ENCODE peak calls at places on chromosome 11, in eight cellular contexts. One of them, this sample, is unnamed.

GRCh38 chr11:9757809-9758675 is 94.2 kb downstream of the SWAP70 start:
- DNase-seq in left ventricle myocardium inferior: peak; percentile 90
- DNase-seq in iPS-NIHi11: peak; percentile 99
- DNase-seq in NCI-H1930: peak; percentile 72
- DNase-seq in T-helper 2 cell: peak; percentile 89
- DNase-seq in hepatocyte: peak; percentile 93
- DNase-seq in H4: peak; percentile 74
- DNase-seq in islet precursor cell: peak; percentile 90
- DNase-seq in this sample: no peak

GRCh38 chr11:96658436-96658835 is 268.6 kb downstream of the JRKL start:
- DNase-seq in left ventricle myocardium inferior: no peak
- DNase-seq in iPS-NIHi11: no peak
- DNase-seq in NCI-H1930: no peak
- DNase-seq in T-helper 2 cell: no peak
- DNase-seq in hepatocyte: no peak
- DNase-seq in H4: no peak
- DNase-seq in islet precursor cell: no peak
- DNase-seq in this sample: no peak

GRCh38 chr11:44046202-44046601 is 1.6 kb upstream of the ACCSL start:
- DNase-seq in left ventricle myocardium inferior: no peak
- DNase-seq in iPS-NIHi11: no peak
- DNase-seq in NCI-H1930: no peak
- DNase-seq in T-helper 2 cell: no peak
- DNase-seq in hepatocyte: no peak
- DNase-seq in H4: no peak
- DNase-seq in islet precursor cell: no peak
- DNase-seq in this sample: no peak

GRCh38 chr11:76443254-76443935 is 1.4 kb upstream of the EMSY start:
- DNase-seq in left ventricle myocardium inferior: no peak
- DNase-seq in iPS-NIHi11: no peak
- DNase-seq in NCI-H1930: no peak
- DNase-seq in T-helper 2 cell: no peak
- DNase-seq in hepatocyte: peak; percentile 34
- DNase-seq in H4: no peak
- DNase-seq in islet precursor cell: no peak
- DNase-seq in this sample: no peak

GRCh38 chr11:113114452-113115027 is 153.3 kb downstream of the NCAM1 start:
- DNase-seq in left ventricle myocardium inferior: peak; percentile 28
- DNase-seq in iPS-NIHi11: peak; percentile 45
- DNase-seq in NCI-H1930: no peak
- DNase-seq in T-helper 2 cell: no peak
- DNase-seq in hepatocyte: peak; percentile 79
- DNase-seq in H4: peak; percentile 57
- DNase-seq in islet precursor cell: peak; percentile 86
- DNase-seq in this sample: no peak

GRCh38 chr11:24046731-24047130 is 450.1 kb upstream of the LUZP2 start:
- DNase-seq in left ventricle myocardium inferior: no peak
- DNase-seq in iPS-NIHi11: no peak
- DNase-seq in NCI-H1930: no peak
- DNase-seq in T-helper 2 cell: no peak
- DNase-seq in hepatocyte: no peak
- DNase-seq in H4: no peak
- DNase-seq in islet precursor cell: no peak
- DNase-seq in this sample: no peak

GRCh38 chr11:95068549-95068948 is 1.8 kb downstream of the SRSF8 start:
- DNase-seq in left ventricle myocardium inferior: peak; percentile 65
- DNase-seq in iPS-NIHi11: peak; percentile 23
- DNase-seq in NCI-H1930: peak; percentile 53
- DNase-seq in T-helper 2 cell: peak; percentile 46
- DNase-seq in hepatocyte: peak; percentile 91
- DNase-seq in H4: peak; percentile 96
- DNase-seq in islet precursor cell: peak; percentile 92
- DNase-seq in this sample: peak; percentile 28

GRCh38 chr11:68013611-68014156 is 3.6 kb downstream of the ALDH3B1 start:
- DNase-seq in left ventricle myocardium inferior: no peak
- DNase-seq in iPS-NIHi11: no peak
- DNase-seq in NCI-H1930: no peak
- DNase-seq in T-helper 2 cell: no peak
- DNase-seq in hepatocyte: no peak
- DNase-seq in H4: no peak
- DNase-seq in islet precursor cell: no peak
- DNase-seq in this sample: no peak

GRCh38 chr11:87422566-87422965 is 384.8 kb downstream of the TMEM135 start:
- DNase-seq in left ventricle myocardium inferior: no peak
- DNase-seq in iPS-NIHi11: no peak
- DNase-seq in NCI-H1930: no peak
- DNase-seq in T-helper 2 cell: no peak
- DNase-seq in hepatocyte: no peak
- DNase-seq in H4: no peak
- DNase-seq in islet precursor cell: peak; percentile 87
- DNase-seq in this sample: no peak

GRCh38 chr11:73729594-73730206 is 31.2 kb downstream of the RAB6A start:
- DNase-seq in left ventricle myocardium inferior: no peak
- DNase-seq in iPS-NIHi11: peak; percentile 60
- DNase-seq in NCI-H1930: no peak
- DNase-seq in T-helper 2 cell: no peak
- DNase-seq in hepatocyte: peak; percentile 12
- DNase-seq in H4: no peak
- DNase-seq in islet precursor cell: peak; percentile 66
- DNase-seq in this sample: no peak

GRCh38 chr11:100981196-100981824 is 148.3 kb downstream of the PGR start:
- DNase-seq in left ventricle myocardium inferior: no peak
- DNase-seq in iPS-NIHi11: no peak
- DNase-seq in NCI-H1930: no peak
- DNase-seq in T-helper 2 cell: no peak
- DNase-seq in hepatocyte: no peak
- DNase-seq in H4: no peak
- DNase-seq in islet precursor cell: no peak
- DNase-seq in this sample: no peak

GRCh38 chr11:60783911-60784310 is 1.2 kb upstream of the MS4A10 start:
- DNase-seq in left ventricle myocardium inferior: no peak
- DNase-seq in iPS-NIHi11: no peak
- DNase-seq in NCI-H1930: no peak
- DNase-seq in T-helper 2 cell: no peak
- DNase-seq in hepatocyte: no peak
- DNase-seq in H4: no peak
- DNase-seq in islet precursor cell: no peak
- DNase-seq in this sample: no peak

GRCh38 chr11:108436594-108436993 is 30.7 kb downstream of the C11orf65 start:
- DNase-seq in left ventricle myocardium inferior: no peak
- DNase-seq in iPS-NIHi11: no peak
- DNase-seq in NCI-H1930: no peak
- DNase-seq in T-helper 2 cell: no peak
- DNase-seq in hepatocyte: no peak
- DNase-seq in H4: no peak
- DNase-seq in islet precursor cell: no peak
- DNase-seq in this sample: no peak

GRCh38 chr11:133971871-133972270 is 15.1 kb upstream of the IGSF9B start:
- DNase-seq in left ventricle myocardium inferior: no peak
- DNase-seq in iPS-NIHi11: no peak
- DNase-seq in NCI-H1930: no peak
- DNase-seq in T-helper 2 cell: no peak
- DNase-seq in hepatocyte: no peak
- DNase-seq in H4: no peak
- DNase-seq in islet precursor cell: no peak
- DNase-seq in this sample: no peak

GRCh38 chr11:69950120-69950519 is 128.0 kb upstream of the ANO1 start:
- DNase-seq in left ventricle myocardium inferior: no peak
- DNase-seq in iPS-NIHi11: peak; percentile 93
- DNase-seq in NCI-H1930: no peak
- DNase-seq in T-helper 2 cell: no peak
- DNase-seq in hepatocyte: peak; percentile 44
- DNase-seq in H4: no peak
- DNase-seq in islet precursor cell: peak; percentile 70
- DNase-seq in this sample: no peak

GRCh38 chr11:74072721-74073120 is 63.8 kb upstream of the UCP3 start:
- DNase-seq in left ventricle myocardium inferior: no peak
- DNase-seq in iPS-NIHi11: no peak
- DNase-seq in NCI-H1930: no peak
- DNase-seq in T-helper 2 cell: no peak
- DNase-seq in hepatocyte: no peak
- DNase-seq in H4: no peak
- DNase-seq in islet precursor cell: no peak
- DNase-seq in this sample: no peak

GRCh38 chr11:6771926-6772898 is at the start of gene OR2AG2:
- DNase-seq in left ventricle myocardium inferior: no peak
- DNase-seq in iPS-NIHi11: no peak
- DNase-seq in NCI-H1930: no peak
- DNase-seq in T-helper 2 cell: no peak
- DNase-seq in hepatocyte: no peak
- DNase-seq in H4: no peak
- DNase-seq in islet precursor cell: no peak
- DNase-seq in this sample: no peak

GRCh38 chr11:2418961-2419360 is 18.4 kb downstream of the TSSC4 start:
- DNase-seq in left ventricle myocardium inferior: no peak
- DNase-seq in iPS-NIHi11: no peak
- DNase-seq in NCI-H1930: no peak
- DNase-seq in T-helper 2 cell: no peak
- DNase-seq in hepatocyte: no peak
- DNase-seq in H4: no peak
- DNase-seq in islet precursor cell: no peak
- DNase-seq in this sample: no peak

GRCh38 chr11:10413268-10413667 is 41.8 kb upstream of the AMPD3 start:
- DNase-seq in left ventricle myocardium inferior: no peak
- DNase-seq in iPS-NIHi11: no peak
- DNase-seq in NCI-H1930: no peak
- DNase-seq in T-helper 2 cell: no peak
- DNase-seq in hepatocyte: no peak
- DNase-seq in H4: no peak
- DNase-seq in islet precursor cell: no peak
- DNase-seq in this sample: no peak

GRCh38 chr11:33987975-33988580 is 63.5 kb upstream of the CAPRIN1 start:
- DNase-seq in left ventricle myocardium inferior: peak; percentile 46
- DNase-seq in iPS-NIHi11: peak; percentile 70
- DNase-seq in NCI-H1930: peak; percentile 73
- DNase-seq in T-helper 2 cell: peak; percentile 39
- DNase-seq in hepatocyte: peak; percentile 82
- DNase-seq in H4: peak; percentile 82
- DNase-seq in islet precursor cell: peak; percentile 77
- DNase-seq in this sample: peak; percentile 64

GRCh38 chr11:76610871-76611475 is 59.6 kb downstream of the LRRC32 start:
- DNase-seq in left ventricle myocardium inferior: peak; percentile 65
- DNase-seq in iPS-NIHi11: no peak
- DNase-seq in NCI-H1930: no peak
- DNase-seq in T-helper 2 cell: no peak
- DNase-seq in hepatocyte: no peak
- DNase-seq in H4: no peak
- DNase-seq in islet precursor cell: peak; percentile 84
- DNase-seq in this sample: no peak

GRCh38 chr11:16279524-16279923 is 76.8 kb downstream of the SOX6 start:
- DNase-seq in left ventricle myocardium inferior: no peak
- DNase-seq in iPS-NIHi11: no peak
- DNase-seq in NCI-H1930: no peak
- DNase-seq in T-helper 2 cell: no peak
- DNase-seq in hepatocyte: no peak
- DNase-seq in H4: no peak
- DNase-seq in islet precursor cell: no peak
- DNase-seq in this sample: no peak

GRCh38 chr11:2940166-2940929 is 11.1 kb upstream of the PHLDA2 start:
- DNase-seq in left ventricle myocardium inferior: peak; percentile 52
- DNase-seq in iPS-NIHi11: no peak
- DNase-seq in NCI-H1930: no peak
- DNase-seq in T-helper 2 cell: no peak
- DNase-seq in hepatocyte: no peak
- DNase-seq in H4: peak; percentile 91
- DNase-seq in islet precursor cell: no peak
- DNase-seq in this sample: no peak

GRCh38 chr11:6568191-6568918 is 35.1 kb downstream of the RRP8 start:
- DNase-seq in left ventricle myocardium inferior: peak; percentile 51
- DNase-seq in iPS-NIHi11: peak; percentile 78
- DNase-seq in NCI-H1930: no peak
- DNase-seq in T-helper 2 cell: no peak
- DNase-seq in hepatocyte: peak; percentile 65
- DNase-seq in H4: peak; percentile 66
- DNase-seq in islet precursor cell: peak; percentile 61
- DNase-seq in this sample: no peak

GRCh38 chr11:128492461-128492860 is 94.9 kb downstream of the ETS1 start:
- DNase-seq in left ventricle myocardium inferior: no peak
- DNase-seq in iPS-NIHi11: no peak
- DNase-seq in NCI-H1930: no peak
- DNase-seq in T-helper 2 cell: no peak
- DNase-seq in hepatocyte: no peak
- DNase-seq in H4: no peak
- DNase-seq in islet precursor cell: no peak
- DNase-seq in this sample: no peak

GRCh38 chr11:95222817-95223216 is 8.2 kb downstream of the SESN3 start:
- DNase-seq in left ventricle myocardium inferior: no peak
- DNase-seq in iPS-NIHi11: no peak
- DNase-seq in NCI-H1930: no peak
- DNase-seq in T-helper 2 cell: no peak
- DNase-seq in hepatocyte: no peak
- DNase-seq in H4: no peak
- DNase-seq in islet precursor cell: no peak
- DNase-seq in this sample: no peak

GRCh38 chr11:100515087-100515486 is 172.0 kb upstream of the ARHGAP42 start:
- DNase-seq in left ventricle myocardium inferior: no peak
- DNase-seq in iPS-NIHi11: peak; percentile 31
- DNase-seq in NCI-H1930: no peak
- DNase-seq in T-helper 2 cell: no peak
- DNase-seq in hepatocyte: no peak
- DNase-seq in H4: peak; percentile 6
- DNase-seq in islet precursor cell: peak; percentile 66
- DNase-seq in this sample: no peak

GRCh38 chr11:3160252-3161031 is 4.7 kb downstream of the OSBPL5 start:
- DNase-seq in left ventricle myocardium inferior: peak; percentile 90
- DNase-seq in iPS-NIHi11: peak; percentile 85
- DNase-seq in NCI-H1930: peak; percentile 74
- DNase-seq in T-helper 2 cell: no peak
- DNase-seq in hepatocyte: peak; percentile 90
- DNase-seq in H4: peak; percentile 87
- DNase-seq in islet precursor cell: peak; percentile 93
- DNase-seq in this sample: peak; percentile 85

GRCh38 chr11:77080643-77081210 is 14.0 kb downstream of the CAPN5 start:
- DNase-seq in left ventricle myocardium inferior: no peak
- DNase-seq in iPS-NIHi11: no peak
- DNase-seq in NCI-H1930: no peak
- DNase-seq in T-helper 2 cell: no peak
- DNase-seq in hepatocyte: no peak
- DNase-seq in H4: no peak
- DNase-seq in islet precursor cell: peak; percentile 38
- DNase-seq in this sample: no peak

GRCh38 chr11:1744137-1744878 is 6.1 kb downstream of the IFITM10 start:
- DNase-seq in left ventricle myocardium inferior: peak; percentile 42
- DNase-seq in iPS-NIHi11: no peak
- DNase-seq in NCI-H1930: no peak
- DNase-seq in T-helper 2 cell: no peak
- DNase-seq in hepatocyte: no peak
- DNase-seq in H4: no peak
- DNase-seq in islet precursor cell: no peak
- DNase-seq in this sample: no peak

GRCh38 chr11:47552086-47552580 is 799 bp downstream of the CELF1 start:
- DNase-seq in left ventricle myocardium inferior: peak; percentile 20
- DNase-seq in iPS-NIHi11: peak; percentile 36
- DNase-seq in NCI-H1930: no peak
- DNase-seq in T-helper 2 cell: no peak
- DNase-seq in hepatocyte: peak; percentile 58
- DNase-seq in H4: no peak
- DNase-seq in islet precursor cell: peak; percentile 72
- DNase-seq in this sample: no peak

GRCh38 chr11:86172894-86173293 is 71.7 kb upstream of the EED start:
- DNase-seq in left ventricle myocardium inferior: no peak
- DNase-seq in iPS-NIHi11: no peak
- DNase-seq in NCI-H1930: no peak
- DNase-seq in T-helper 2 cell: no peak
- DNase-seq in hepatocyte: peak; percentile 36
- DNase-seq in H4: no peak
- DNase-seq in islet precursor cell: peak; percentile 88
- DNase-seq in this sample: no peak

GRCh38 chr11:59429924-59430516 is 3.8 kb upstream of the OR5A2 start:
- DNase-seq in left ventricle myocardium inferior: no peak
- DNase-seq in iPS-NIHi11: peak; percentile 60
- DNase-seq in NCI-H1930: peak; percentile 30
- DNase-seq in T-helper 2 cell: no peak
- DNase-seq in hepatocyte: peak; percentile 72
- DNase-seq in H4: peak; percentile 14
- DNase-seq in islet precursor cell: no peak
- DNase-seq in this sample: peak; percentile 19

GRCh38 chr11:2931416-2931746 is 2.2 kb upstream of the PHLDA2 start:
- DNase-seq in left ventricle myocardium inferior: no peak
- DNase-seq in iPS-NIHi11: no peak
- DNase-seq in NCI-H1930: no peak
- DNase-seq in T-helper 2 cell: no peak
- DNase-seq in hepatocyte: no peak
- DNase-seq in H4: no peak
- DNase-seq in islet precursor cell: no peak
- DNase-seq in this sample: no peak

This sample was measured in NCI-H1048.